ENCODE peak calls at places on chromosomes 4 and X, in six cellular contexts. One of them, this sample, is unnamed.

GRCh38 chrX:38006283-38006682 is at the start of gene SYTL5:
- DNase-seq in PC-9: no peak
- DNase-seq in tibial nerve: no peak
- DNase-seq in lung: no peak
- DNase-seq in HL-60: no peak
- DNase-seq in coronary artery: no peak
- DNase-seq in this sample: no peak

GRCh38 chr4:46432923-46433322 is 43.0 kb upstream of the GABRA2 start:
- DNase-seq in PC-9: no peak
- DNase-seq in tibial nerve: no peak
- DNase-seq in lung: no peak
- DNase-seq in HL-60: no peak
- DNase-seq in coronary artery: no peak
- DNase-seq in this sample: no peak

GRCh38 chrX:83278988-83279387 is 229.1 kb upstream of the POU3F4 start:
- DNase-seq in PC-9: no peak
- DNase-seq in tibial nerve: no peak
- DNase-seq in lung: no peak
- DNase-seq in HL-60: no peak
- DNase-seq in coronary artery: no peak
- DNase-seq in this sample: no peak

GRCh38 chr4:8242782-8243556 is 26.6 kb upstream of the HTRA3 start:
- DNase-seq in PC-9: no peak
- DNase-seq in tibial nerve: no peak
- DNase-seq in lung: no peak
- DNase-seq in HL-60: no peak
- DNase-seq in coronary artery: no peak
- DNase-seq in this sample: no peak

GRCh38 chr4:25813705-25814104 is 49.1 kb downstream of the SEL1L3 start:
- DNase-seq in PC-9: no peak
- DNase-seq in tibial nerve: peak
- DNase-seq in lung: peak
- DNase-seq in HL-60: no peak
- DNase-seq in coronary artery: no peak
- DNase-seq in this sample: peak

GRCh38 chrX:80513620-80514019 is 93.4 kb downstream of the TENT5D start:
- DNase-seq in PC-9: no peak
- DNase-seq in tibial nerve: no peak
- DNase-seq in lung: no peak
- DNase-seq in HL-60: no peak
- DNase-seq in coronary artery: no peak
- DNase-seq in this sample: no peak

GRCh38 chrX:10612215-10612614 is 8.2 kb downstream of the MID1 start:
- DNase-seq in PC-9: no peak
- DNase-seq in tibial nerve: no peak
- DNase-seq in lung: no peak
- DNase-seq in HL-60: no peak
- DNase-seq in coronary artery: no peak
- DNase-seq in this sample: no peak

GRCh38 chr4:168516841-168517240 is 20.0 kb downstream of the PALLD start:
- DNase-seq in PC-9: no peak
- DNase-seq in tibial nerve: no peak
- DNase-seq in lung: no peak
- DNase-seq in HL-60: no peak
- DNase-seq in coronary artery: no peak
- DNase-seq in this sample: no peak

GRCh38 chr4:3423406-3423805 is 18.4 kb upstream of the HGFAC start:
- DNase-seq in PC-9: no peak
- DNase-seq in tibial nerve: no peak
- DNase-seq in lung: no peak
- DNase-seq in HL-60: no peak
- DNase-seq in coronary artery: no peak
- DNase-seq in this sample: no peak

GRCh38 chr4:8639777-8640720 is 47.5 kb downstream of the CPZ start:
- DNase-seq in PC-9: no peak
- DNase-seq in tibial nerve: no peak
- DNase-seq in lung: no peak
- DNase-seq in HL-60: no peak
- DNase-seq in coronary artery: no peak
- DNase-seq in this sample: no peak

GRCh38 chr4:68373513-68373912 is 23.6 kb upstream of the YTHDC1 start:
- DNase-seq in PC-9: no peak
- DNase-seq in tibial nerve: peak
- DNase-seq in lung: peak
- DNase-seq in HL-60: no peak
- DNase-seq in coronary artery: peak
- DNase-seq in this sample: peak

GRCh38 chrX:68807818-68808217 is 21.0 kb upstream of the EFNB1 start:
- DNase-seq in PC-9: no peak
- DNase-seq in tibial nerve: peak
- DNase-seq in lung: no peak
- DNase-seq in HL-60: no peak
- DNase-seq in coronary artery: no peak
- DNase-seq in this sample: no peak

GRCh38 chrX:55908685-55909212 is 191.2 kb downstream of the RRAGB start:
- DNase-seq in PC-9: peak
- DNase-seq in tibial nerve: no peak
- DNase-seq in lung: no peak
- DNase-seq in HL-60: no peak
- DNase-seq in coronary artery: no peak
- DNase-seq in this sample: no peak

GRCh38 chr4:184007891-184008290 is 102.8 kb downstream of the STOX2 start:
- DNase-seq in PC-9: no peak
- DNase-seq in tibial nerve: no peak
- DNase-seq in lung: no peak
- DNase-seq in HL-60: no peak
- DNase-seq in coronary artery: no peak
- DNase-seq in this sample: no peak

GRCh38 chrX:69538321-69538876 is 34.3 kb downstream of the NALF2 start:
- DNase-seq in PC-9: no peak
- DNase-seq in tibial nerve: peak
- DNase-seq in lung: peak
- DNase-seq in HL-60: peak
- DNase-seq in coronary artery: no peak
- DNase-seq in this sample: peak

GRCh38 chrX:28010875-28011274 is 29.6 kb upstream of the DCAF8L1 start:
- DNase-seq in PC-9: no peak
- DNase-seq in tibial nerve: no peak
- DNase-seq in lung: no peak
- DNase-seq in HL-60: no peak
- DNase-seq in coronary artery: no peak
- DNase-seq in this sample: no peak

GRCh38 chrX:16838202-16839066 is 31.7 kb downstream of the RBBP7 start:
- DNase-seq in PC-9: no peak
- DNase-seq in tibial nerve: no peak
- DNase-seq in lung: no peak
- DNase-seq in HL-60: no peak
- DNase-seq in coronary artery: no peak
- DNase-seq in this sample: peak

GRCh38 chr4:5152521-5152920 is 101.2 kb downstream of the STK32B start:
- DNase-seq in PC-9: no peak
- DNase-seq in tibial nerve: no peak
- DNase-seq in lung: no peak
- DNase-seq in HL-60: no peak
- DNase-seq in coronary artery: no peak
- DNase-seq in this sample: no peak

GRCh38 chr4:2714071-2714770 is 41.9 kb downstream of the TNIP2 start:
- DNase-seq in PC-9: no peak
- DNase-seq in tibial nerve: no peak
- DNase-seq in lung: peak
- DNase-seq in HL-60: no peak
- DNase-seq in coronary artery: no peak
- DNase-seq in this sample: peak

GRCh38 chr4:109921384-109921808 is 8.7 kb downstream of the EGF start:
- DNase-seq in PC-9: peak
- DNase-seq in tibial nerve: no peak
- DNase-seq in lung: no peak
- DNase-seq in HL-60: no peak
- DNase-seq in coronary artery: no peak
- DNase-seq in this sample: peak

GRCh38 chrX:152619897-152620296 is 17.8 kb upstream of the GABRQ start:
- DNase-seq in PC-9: no peak
- DNase-seq in tibial nerve: no peak
- DNase-seq in lung: no peak
- DNase-seq in HL-60: no peak
- DNase-seq in coronary artery: no peak
- DNase-seq in this sample: no peak
- H3K27ac ChIP-seq in PC-9: no peak
- H3K27ac ChIP-seq in tibial nerve: no peak
- H3K27ac ChIP-seq in lung: no peak
- H3K27ac ChIP-seq in HL-60: no peak
- H3K27ac ChIP-seq in coronary artery: no peak
- H3K27ac ChIP-seq in this sample: no peak

DNA sequence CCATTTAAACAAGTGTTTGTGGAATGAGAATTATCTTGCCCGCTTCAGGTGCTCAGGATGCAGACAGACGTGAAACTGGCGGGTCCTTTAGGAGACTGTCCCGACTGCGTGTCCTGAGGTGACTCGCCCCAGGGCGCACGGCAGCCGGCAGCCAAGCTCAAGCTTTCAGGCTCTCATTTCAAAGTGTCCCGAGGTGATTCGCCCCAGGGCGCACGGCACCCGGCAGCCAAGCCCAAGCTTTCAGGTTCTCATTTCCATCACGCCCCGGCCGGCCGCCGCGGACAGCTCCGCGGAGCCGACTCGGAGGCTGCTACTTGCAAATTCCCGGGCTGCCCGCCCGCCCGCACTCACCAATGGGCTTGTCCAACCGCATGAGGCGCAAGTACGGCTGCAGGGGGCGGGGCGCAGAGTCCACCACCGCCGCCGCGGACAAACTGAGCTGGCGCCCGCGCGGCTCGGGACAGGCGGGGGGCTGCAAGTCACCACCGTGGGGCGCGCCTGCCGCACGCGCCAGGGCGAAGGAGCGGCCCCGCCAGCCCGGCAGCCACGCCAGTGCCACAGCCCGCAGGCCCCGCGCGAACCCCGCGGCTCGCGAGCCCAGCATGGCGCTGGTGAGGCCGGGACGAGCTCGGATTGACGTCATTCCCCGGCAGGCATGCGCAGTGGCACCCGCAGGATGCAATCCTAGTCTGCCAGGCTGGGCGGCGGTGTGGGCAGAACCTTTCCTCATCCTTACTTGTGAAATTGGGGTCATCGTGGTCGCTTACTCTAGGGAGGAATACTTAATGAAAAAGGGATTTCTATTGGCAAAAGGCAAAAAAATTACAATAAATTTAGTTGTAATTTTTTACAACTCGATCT is at the start of gene COQ2:
- DNase-seq in PC-9: peak
- DNase-seq in tibial nerve: peak
- DNase-seq in lung: peak
- DNase-seq in HL-60: peak
- DNase-seq in coronary artery: peak
- DNase-seq in this sample: peak
- TF ChIP-seq CTCF in PC-9: no peak
- TF ChIP-seq CTCF in tibial nerve: peak
- TF ChIP-seq CTCF in lung: no peak
- TF ChIP-seq CTCF in HL-60: no peak
- TF ChIP-seq CTCF in coronary artery: peak
- TF ChIP-seq CTCF in this sample: no peak

DNA sequence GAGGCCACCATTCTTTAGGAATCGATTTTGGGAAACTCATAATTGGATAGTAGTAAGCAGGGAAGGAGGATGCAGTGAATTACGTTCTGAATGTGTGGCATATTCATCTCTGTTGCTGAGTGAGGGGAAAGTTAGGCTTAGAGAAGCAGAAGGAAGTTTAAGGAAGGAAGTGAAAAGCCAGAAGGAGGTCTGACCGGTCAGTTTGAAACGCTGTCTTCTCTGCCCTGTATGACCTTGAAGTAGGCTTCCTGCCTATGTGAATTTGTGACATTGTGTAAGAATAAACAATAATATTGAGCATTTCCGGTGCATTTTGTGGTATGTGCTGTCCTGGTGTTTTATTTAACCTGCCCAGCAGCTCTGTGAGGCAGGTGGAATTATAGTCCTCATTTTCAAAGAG is 67.3 kb downstream of the PDLIM5 start:
- DNase-seq in PC-9: no peak
- DNase-seq in tibial nerve: no peak
- DNase-seq in lung: no peak
- DNase-seq in HL-60: peak
- DNase-seq in coronary artery: no peak
- DNase-seq in this sample: no peak
- H3K27ac ChIP-seq in PC-9: no peak
- H3K27ac ChIP-seq in tibial nerve: no peak
- H3K27ac ChIP-seq in lung: peak
- H3K27ac ChIP-seq in HL-60: peak
- H3K27ac ChIP-seq in coronary artery: peak
- H3K27ac ChIP-seq in this sample: peak

DNA sequence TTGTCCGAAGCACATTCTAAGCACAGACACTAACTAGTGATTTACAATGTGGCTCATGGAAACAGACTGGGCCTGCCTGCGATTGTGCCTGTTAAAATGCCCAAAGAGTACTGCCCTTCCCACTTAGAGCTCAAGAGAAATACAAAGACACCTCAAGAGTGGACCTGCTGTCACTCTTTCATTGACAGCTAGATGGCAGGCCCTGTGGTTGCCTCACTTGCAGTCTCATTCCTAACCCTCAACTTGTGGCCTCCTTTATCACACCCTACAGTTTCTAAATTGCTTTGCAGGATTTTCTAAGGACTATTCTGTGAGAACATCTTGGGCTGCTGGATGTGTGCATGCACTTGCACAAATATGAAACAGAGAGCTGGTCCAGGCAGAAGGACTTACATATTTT is 331.0 kb upstream of the EMCN start:
- DNase-seq in PC-9: no peak
- DNase-seq in tibial nerve: no peak
- DNase-seq in lung: no peak
- DNase-seq in HL-60: no peak
- DNase-seq in coronary artery: no peak
- DNase-seq in this sample: no peak
- TF ChIP-seq CTCF in PC-9: no peak
- TF ChIP-seq CTCF in tibial nerve: no peak
- TF ChIP-seq CTCF in lung: no peak
- TF ChIP-seq CTCF in HL-60: peak
- TF ChIP-seq CTCF in coronary artery: no peak
- TF ChIP-seq CTCF in this sample: peak

GRCh38 chr4:40840255-40840984 is 90.7 kb downstream of the NSUN7 start:
- DNase-seq in PC-9: no peak
- DNase-seq in tibial nerve: no peak
- DNase-seq in lung: no peak
- DNase-seq in HL-60: no peak
- DNase-seq in coronary artery: no peak
- DNase-seq in this sample: no peak

GRCh38 chr4:40842318-40842717 is 92.6 kb downstream of the NSUN7 start:
- DNase-seq in PC-9: no peak
- DNase-seq in tibial nerve: no peak
- DNase-seq in lung: no peak
- DNase-seq in HL-60: no peak
- DNase-seq in coronary artery: no peak
- DNase-seq in this sample: no peak

GRCh38 chr4:40842725-40843401 is 93.1 kb downstream of the NSUN7 start:
- DNase-seq in PC-9: no peak
- DNase-seq in tibial nerve: no peak
- DNase-seq in lung: no peak
- DNase-seq in HL-60: no peak
- DNase-seq in coronary artery: no peak
- DNase-seq in this sample: no peak

GRCh38 chr4:40838742-40839141 is 89.0 kb downstream of the NSUN7 start:
- DNase-seq in PC-9: no peak
- DNase-seq in tibial nerve: no peak
- DNase-seq in lung: no peak
- DNase-seq in HL-60: no peak
- DNase-seq in coronary artery: no peak
- DNase-seq in this sample: no peak

GRCh38 chr4:40840985-40841571 is 91.3 kb downstream of the NSUN7 start:
- DNase-seq in PC-9: peak
- DNase-seq in tibial nerve: peak
- DNase-seq in lung: peak
- DNase-seq in HL-60: peak
- DNase-seq in coronary artery: no peak
- DNase-seq in this sample: peak
- H3K27ac ChIP-seq in PC-9: no peak
- H3K27ac ChIP-seq in tibial nerve: no peak
- H3K27ac ChIP-seq in lung: no peak
- H3K27ac ChIP-seq in HL-60: no peak
- H3K27ac ChIP-seq in coronary artery: no peak
- H3K27ac ChIP-seq in this sample: peak